ENCODE peak calls at places on chromosome 21, in five cellular contexts. D is right lobe of liver, R is BE2C, T is HCT116, J is breast epithelium. V is an unnamed sample.

GRCh38 chr21:8988696-8989095 is 1532.7 kb upstream of the TPTE start:
- DNase-seq in D (no peak), R (no peak), T (no peak), J (no peak), V (no peak)

GRCh38 chr21:25402134-25402957 is 204.9 kb downstream of the MRPL39 start:
- DNase-seq in D (no peak), R (no peak), T (no peak), J (no peak), V (no peak)

GRCh38 chr21:16569679-16570078 is 839.9 kb downstream of the USP25 start:
- DNase-seq in D (no peak), R (no peak), T (no peak), J (no peak), V (no peak)

GRCh38 chr21:38766987-38767722 is 38.6 kb upstream of the ETS2 start:
- DNase-seq in D (no peak), R (no peak), T (no peak), J (no peak), V (no peak)

GRCh38 chr21:39180429-39181019 is 2.7 kb downstream of the PSMG1 start:
- DNase-seq in D (no peak), R (no peak), T (no peak), J (no peak), V (no peak)

GRCh38 chr21:28767523-28767922 is 225.2 kb downstream of the LTN1 start:
- DNase-seq in D (no peak), R (no peak), T (no peak), J (no peak), V (no peak)

GRCh38 chr21:27581168-27581567 is 614.3 kb upstream of the ADAMTS5 start:
- DNase-seq in D (no peak), R (no peak), T (no peak), J (no peak), V (no peak)

GRCh38 chr21:39137248-39138186 is 45.7 kb downstream of the PSMG1 start:
- DNase-seq in D (no peak), R (peak; percentile 51), T (no peak), J (no peak), V (no peak)

GRCh38 chr21:44738621-44739020 is 27.2 kb upstream of the TSPEAR start:
- DNase-seq in D (peak; percentile 20), R (no peak), T (no peak), J (no peak), V (no peak)

GRCh38 chr21:34889537-34890257 is 159.4 kb downstream of the RUNX1 start:
- DNase-seq in D (peak; percentile 86), R (peak; percentile 51), T (no peak), J (peak; percentile 65), V (no peak)

GRCh38 chr21:15309721-15310120 is 244.9 kb upstream of the NRIP1 start:
- DNase-seq in D (peak; percentile 68), R (no peak), T (no peak), J (no peak), V (no peak)

GRCh38 chr21:44579056-44579832 is 1.2 kb downstream of the KRTAP10-5 start:
- DNase-seq in D (no peak), R (no peak), T (no peak), J (no peak), V (no peak)

GRCh38 chr21:14864211-14865021 is 200.4 kb downstream of the NRIP1 start:
- DNase-seq in D (peak; percentile 88), R (peak; percentile 77), T (no peak), J (no peak), V (no peak)

GRCh38 chr21:32520885-32521735 is 64.2 kb downstream of the TCP10L start:
- DNase-seq in D (no peak), R (peak; percentile 69), T (no peak), J (peak; percentile 95), V (peak; percentile 45)

GRCh38 chr21:37374026-37374425 is 7.5 kb downstream of the DYRK1A start:
- DNase-seq in D (no peak), R (no peak), T (no peak), J (no peak), V (no peak)

GRCh38 chr21:39051561-39051949 is 131.7 kb downstream of the PSMG1 start:
- DNase-seq in D (no peak), R (no peak), T (no peak), J (no peak), V (peak; percentile 59)

GRCh38 chr21:37071561-37072238 is 1.2 kb downstream of the PIGP start:
- DNase-seq in D (no peak), R (peak; percentile 9), T (no peak), J (peak; percentile 72), V (peak; percentile 27)

GRCh38 chr21:15848632-15849031 is 118.8 kb downstream of the USP25 start:
- DNase-seq in D (no peak), R (no peak), T (no peak), J (no peak), V (no peak)

GRCh38 chr21:26846036-26846931 is 1.1 kb upstream of the ADAMTS1 start:
- DNase-seq in D (peak; percentile 77), R (peak; percentile 76), T (no peak), J (peak; percentile 71), V (no peak)

GRCh38 chr21:38992737-38993136 is 187.0 kb downstream of the ETS2 start:
- DNase-seq in D (no peak), R (no peak), T (no peak), J (no peak), V (no peak)

GRCh38 chr21:14991957-14992356 is 72.8 kb downstream of the NRIP1 start:
- DNase-seq in D (no peak), R (no peak), T (no peak), J (no peak), V (no peak)

GRCh38 chr21:28811860-28812259 is 180.8 kb downstream of the LTN1 start:
- DNase-seq in D (no peak), R (no peak), T (no peak), J (no peak), V (peak; percentile 60)

GRCh38 chr21:38440746-38441145 is 57.5 kb downstream of the ERG start:
- DNase-seq in D (no peak), R (no peak), T (no peak), J (no peak), V (peak; percentile 81)

GRCh38 chr21:15061747-15062146 is 3.1 kb downstream of the NRIP1 start:
- DNase-seq in D (no peak), R (no peak), T (no peak), J (no peak), V (no peak)

GRCh38 chr21:25039461-25040380 is 567.6 kb downstream of the MRPL39 start:
- DNase-seq in D (no peak), R (no peak), T (no peak), J (no peak), V (no peak)

GRCh38 chr21:21163904-21164303 is 165.7 kb downstream of the NCAM2 start:
- DNase-seq in D (no peak), R (peak; percentile 68), T (peak; percentile 7), J (no peak), V (no peak)

GRCh38 chr21:28261291-28261690 is 731.4 kb downstream of the LTN1 start:
- DNase-seq in D (no peak), R (no peak), T (no peak), J (no peak), V (no peak)

GRCh38 chr21:14977814-14978213 is 87.0 kb downstream of the NRIP1 start:
- DNase-seq in D (no peak), R (peak; percentile 36), T (no peak), J (no peak), V (no peak)

GRCh38 chr21:41110664-41111063 is 57.3 kb upstream of the BACE2 start:
- DNase-seq in D (no peak), R (no peak), T (no peak), J (no peak), V (no peak)

DNA sequence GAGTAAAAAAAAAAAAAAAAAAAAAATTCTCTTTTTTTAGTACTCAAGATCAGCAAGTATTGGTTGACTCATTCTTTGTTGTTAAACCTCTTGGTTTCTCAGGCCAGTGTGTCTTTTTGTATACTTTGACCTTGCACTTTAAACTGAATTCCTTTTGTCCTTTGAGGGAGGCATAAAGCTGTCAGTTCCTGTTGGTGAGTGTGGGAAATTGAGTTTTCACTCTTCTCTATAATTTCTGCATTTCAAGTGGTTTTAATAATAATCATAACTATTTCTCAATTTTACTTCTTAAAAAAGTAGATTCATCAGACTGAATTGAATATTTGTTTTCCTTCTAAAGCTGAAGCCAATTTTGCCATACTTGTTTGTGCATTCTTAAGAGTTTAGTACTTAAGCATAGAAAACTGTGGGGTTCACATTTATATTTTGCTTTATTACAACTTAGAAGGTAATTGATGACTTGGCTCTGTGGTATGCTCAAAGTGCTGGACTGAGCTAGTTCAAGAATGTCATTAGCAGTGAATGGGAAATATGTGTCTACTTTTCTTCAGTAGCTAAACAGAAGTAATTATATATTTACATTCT is 43.4 kb downstream of the ITSN1 start:
- DNase-seq in D (no peak), R (no peak), T (no peak), J (no peak), V (peak; percentile 70)
- H3K4me3 ChIP-seq in D (no peak overlapping the region), R (no peak overlapping the region), T (no peak overlapping the region), J (no peak overlapping the region), V (no peak overlapping the region)

GRCh38 chr21:45788635-45789506 is 145.3 kb downstream of the PCBP3 start:
- DNase-seq in D (no peak), R (no peak), T (no peak), J (no peak), V (no peak)
- TF ChIP-seq CTCF in D (no peak), R (no peak), T (no peak), J (no peak), V (no peak)

GRCh38 chr21:42276526-42277154 is 38.6 kb downstream of the TFF3 start:
- DNase-seq in D (no peak), R (no peak), T (no peak), J (no peak), V (no peak)

GRCh38 chr21:42271065-42271464 is 44.1 kb downstream of the TFF3 start:
- DNase-seq in D (no peak), R (no peak), T (no peak), J (no peak), V (no peak)

GRCh38 chr21:42272109-42272962 is 42.9 kb downstream of the TFF3 start:
- DNase-seq in D (no peak), R (no peak), T (no peak), J (no peak), V (no peak)

GRCh38 chr21:42276076-42276475 is 39.1 kb downstream of the TFF3 start:
- DNase-seq in D (no peak), R (no peak), T (no peak), J (no peak), V (no peak)

GRCh38 chr21:42272984-42273600 is 42.1 kb downstream of the TFF3 start:
- DNase-seq in D (no peak), R (no peak), T (no peak), J (no peak), V (no peak)
- H3K36me3 ChIP-seq in D (no peaks in the 10 kb centered on the region), R (no peaks in the 10 kb centered on the region), T (no peaks in the 10 kb centered on the region), J (no peaks in the 10 kb centered on the region), V (no peaks in the 10 kb centered on the region)

GRCh38 chr21:43361493-43362296 is 65.2 kb downstream of the SIK1 start:
- DNase-seq in D (no peak), R (no peak), T (no peak), J (no peak), V (no peak)
- H3K4me3 ChIP-seq in D (no peak overlapping the region), R (peak overlapping the region; percentile 32), T (no peak overlapping the region), J (peak overlapping the region; percentile 12), V (peak overlapping the region; percentile 5)

GRCh38 chr21:22438428-22439086 is 1440.3 kb downstream of the NCAM2 start:
- DNase-seq in D (no peak), R (no peak), T (no peak), J (no peak), V (no peak)
- TF ChIP-seq CTCF in D (no peak), R (no peak), T (no peak), J (no peak), V (no peak)

V was measured in BJ.